ENCODE peak calls at places on chromosomes 11 and 22, in ten cellular contexts. One of them, this sample, is unnamed.
A peak's percentile ranks its signal among the peaks of the same experiment; 100 is the strongest.

GRCh38 chr11:35302388-35302787 is 117.0 kb downstream of the SLC1A2 start:
- DNase-seq in astrocyte of the spinal cord: no peak
- DNase-seq in choroid plexus epithelial cell: no peak
- DNase-seq in GM12865: no peak
- DNase-seq in osteoblast: no peak
- DNase-seq in body of pancreas: no peak
- DNase-seq in heart left ventricle: no peak
- DNase-seq in fibroblast of the aortic adventitia: no peak
- DNase-seq in SJSA1: no peak
- DNase-seq in pancreas: no peak
- DNase-seq in this sample: no peak

GRCh38 chr22:44928711-44929347 is 81.0 kb downstream of the PHF21B start:
- DNase-seq in body of pancreas: no peak
- DNase-seq in choroid plexus epithelial cell: no peak
- DNase-seq in osteoblast: peak; percentile 37
- DNase-seq in pancreas: no peak
- DNase-seq in heart left ventricle: no peak
- DNase-seq in fibroblast of the aortic adventitia: no peak
- DNase-seq in SJSA1: no peak
- DNase-seq in astrocyte of the spinal cord: no peak
- DNase-seq in GM12865: no peak
- DNase-seq in this sample: no peak

GRCh38 chr11:8765294-8765693 is 82.7 kb downstream of the RPL27A start:
- DNase-seq in body of pancreas: no peak
- DNase-seq in SJSA1: peak; percentile 19
- DNase-seq in heart left ventricle: no peak
- DNase-seq in astrocyte of the spinal cord: peak; percentile 77
- DNase-seq in choroid plexus epithelial cell: peak; percentile 82
- DNase-seq in osteoblast: peak; percentile 83
- DNase-seq in pancreas: no peak
- DNase-seq in GM12865: no peak
- DNase-seq in fibroblast of the aortic adventitia: peak; percentile 61
- DNase-seq in this sample: peak; percentile 20

GRCh38 chr11:119389611-119390254 is 8.2 kb upstream of the USP2 start:
- DNase-seq in pancreas: no peak
- DNase-seq in astrocyte of the spinal cord: no peak
- DNase-seq in osteoblast: no peak
- DNase-seq in SJSA1: no peak
- DNase-seq in fibroblast of the aortic adventitia: no peak
- DNase-seq in body of pancreas: peak; percentile 26
- DNase-seq in heart left ventricle: no peak
- DNase-seq in GM12865: peak; percentile 43
- DNase-seq in choroid plexus epithelial cell: peak; percentile 39
- DNase-seq in this sample: no peak

GRCh38 chr22:27372969-27373670 is 428.4 kb downstream of the MN1 start:
- DNase-seq in GM12865: peak; percentile 1
- DNase-seq in choroid plexus epithelial cell: peak; percentile 33
- DNase-seq in body of pancreas: peak; percentile 95
- DNase-seq in fibroblast of the aortic adventitia: no peak
- DNase-seq in pancreas: peak; percentile 84
- DNase-seq in astrocyte of the spinal cord: no peak
- DNase-seq in osteoblast: no peak
- DNase-seq in heart left ventricle: no peak
- DNase-seq in SJSA1: peak; percentile 4
- DNase-seq in this sample: no peak

GRCh38 chr11:6745018-6745417 is 26.8 kb downstream of the OR2AG2 start:
- DNase-seq in fibroblast of the aortic adventitia: no peak
- DNase-seq in heart left ventricle: no peak
- DNase-seq in body of pancreas: no peak
- DNase-seq in astrocyte of the spinal cord: no peak
- DNase-seq in SJSA1: no peak
- DNase-seq in choroid plexus epithelial cell: no peak
- DNase-seq in GM12865: peak; percentile 15
- DNase-seq in osteoblast: no peak
- DNase-seq in pancreas: no peak
- DNase-seq in this sample: no peak

GRCh38 chr11:119755351-119756071 is 26.5 kb upstream of the NECTIN1 start:
- DNase-seq in SJSA1: no peak
- DNase-seq in fibroblast of the aortic adventitia: no peak
- DNase-seq in GM12865: no peak
- DNase-seq in choroid plexus epithelial cell: no peak
- DNase-seq in astrocyte of the spinal cord: no peak
- DNase-seq in heart left ventricle: no peak
- DNase-seq in body of pancreas: no peak
- DNase-seq in pancreas: no peak
- DNase-seq in osteoblast: peak; percentile 31
- DNase-seq in this sample: no peak

GRCh38 chr11:12777208-12777874 is 103.1 kb downstream of the TEAD1 start:
- DNase-seq in astrocyte of the spinal cord: peak; percentile 46
- DNase-seq in body of pancreas: no peak
- DNase-seq in GM12865: no peak
- DNase-seq in osteoblast: peak; percentile 53
- DNase-seq in pancreas: no peak
- DNase-seq in choroid plexus epithelial cell: peak; percentile 90
- DNase-seq in SJSA1: no peak
- DNase-seq in heart left ventricle: no peak
- DNase-seq in fibroblast of the aortic adventitia: peak; percentile 36
- DNase-seq in this sample: peak; percentile 73

GRCh38 chr11:126212089-126212660 is 593 bp downstream of the FAM118B start:
- DNase-seq in choroid plexus epithelial cell: peak; percentile 18
- DNase-seq in osteoblast: no peak
- DNase-seq in heart left ventricle: no peak
- DNase-seq in astrocyte of the spinal cord: peak; percentile 7
- DNase-seq in GM12865: no peak
- DNase-seq in fibroblast of the aortic adventitia: peak; percentile 26
- DNase-seq in body of pancreas: no peak
- DNase-seq in SJSA1: no peak
- DNase-seq in pancreas: no peak
- DNase-seq in this sample: no peak

GRCh38 chr11:123473941-123474668 is 44.0 kb downstream of the GRAMD1B start:
- DNase-seq in heart left ventricle: no peak
- DNase-seq in osteoblast: peak; percentile 90
- DNase-seq in body of pancreas: no peak
- DNase-seq in pancreas: no peak
- DNase-seq in astrocyte of the spinal cord: peak; percentile 93
- DNase-seq in GM12865: no peak
- DNase-seq in SJSA1: peak; percentile 12
- DNase-seq in fibroblast of the aortic adventitia: peak; percentile 96
- DNase-seq in choroid plexus epithelial cell: peak; percentile 86
- DNase-seq in this sample: peak; percentile 80

GRCh38 chr22:49966041-49966715 is 5.6 kb downstream of the PIM3 start:
- DNase-seq in pancreas: peak; percentile 43
- DNase-seq in astrocyte of the spinal cord: no peak
- DNase-seq in SJSA1: no peak
- DNase-seq in heart left ventricle: no peak
- DNase-seq in GM12865: no peak
- DNase-seq in osteoblast: peak; percentile 74
- DNase-seq in body of pancreas: no peak
- DNase-seq in choroid plexus epithelial cell: no peak
- DNase-seq in fibroblast of the aortic adventitia: no peak
- DNase-seq in this sample: no peak

GRCh38 chr11:97118756-97119155 is 728.9 kb downstream of the JRKL start:
- DNase-seq in GM12865: no peak
- DNase-seq in heart left ventricle: no peak
- DNase-seq in osteoblast: no peak
- DNase-seq in astrocyte of the spinal cord: no peak
- DNase-seq in choroid plexus epithelial cell: no peak
- DNase-seq in SJSA1: no peak
- DNase-seq in fibroblast of the aortic adventitia: no peak
- DNase-seq in pancreas: no peak
- DNase-seq in body of pancreas: no peak
- DNase-seq in this sample: no peak

GRCh38 chr11:57542582-57542981 is 5.2 kb downstream of the SMTNL1 start:
- DNase-seq in astrocyte of the spinal cord: no peak
- DNase-seq in pancreas: no peak
- DNase-seq in fibroblast of the aortic adventitia: no peak
- DNase-seq in GM12865: no peak
- DNase-seq in heart left ventricle: no peak
- DNase-seq in choroid plexus epithelial cell: no peak
- DNase-seq in osteoblast: no peak
- DNase-seq in body of pancreas: no peak
- DNase-seq in SJSA1: no peak
- DNase-seq in this sample: no peak
- H3K4me3 ChIP-seq in astrocyte of the spinal cord: no peak overlapping the region
- H3K4me3 ChIP-seq in pancreas: no peak overlapping the region
- H3K4me3 ChIP-seq in fibroblast of the aortic adventitia: no peak overlapping the region
- H3K4me3 ChIP-seq in GM12865: no peak overlapping the region
- H3K4me3 ChIP-seq in heart left ventricle: no peak overlapping the region
- H3K4me3 ChIP-seq in choroid plexus epithelial cell: no peak overlapping the region
- H3K4me3 ChIP-seq in osteoblast: no peak overlapping the region
- H3K4me3 ChIP-seq in body of pancreas: no peak overlapping the region
- H3K4me3 ChIP-seq in SJSA1: no peak overlapping the region
- H3K4me3 ChIP-seq in this sample: no peak overlapping the region

DNA sequence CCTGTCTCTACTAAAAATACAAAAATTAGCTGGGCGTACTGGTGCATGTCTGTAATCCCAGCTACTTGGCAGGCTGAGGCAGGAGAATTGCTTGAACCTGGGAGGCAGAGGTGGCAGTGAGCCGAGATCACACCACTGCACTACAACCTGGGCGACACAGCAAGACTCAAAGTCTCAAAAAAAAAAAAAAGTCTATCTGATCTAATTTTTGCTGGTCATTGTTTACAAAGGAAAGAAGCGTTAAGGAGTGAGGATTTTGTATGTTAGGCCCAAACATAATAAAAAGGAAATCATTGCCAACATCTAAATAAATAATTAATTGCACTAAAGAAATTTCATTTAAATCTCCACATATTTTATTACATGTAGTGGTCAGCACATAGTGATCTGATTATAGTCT is 2.9 kb downstream of the RBX1 start:
- DNase-seq in pancreas: no peak
- DNase-seq in heart left ventricle: no peak
- DNase-seq in astrocyte of the spinal cord: no peak
- DNase-seq in SJSA1: no peak
- DNase-seq in GM12865: no peak
- DNase-seq in fibroblast of the aortic adventitia: no peak
- DNase-seq in body of pancreas: no peak
- DNase-seq in osteoblast: no peak
- DNase-seq in choroid plexus epithelial cell: no peak
- DNase-seq in this sample: no peak
- H3K4me3 ChIP-seq in pancreas: no peak overlapping the region
- H3K4me3 ChIP-seq in heart left ventricle: no peak overlapping the region
- H3K4me3 ChIP-seq in astrocyte of the spinal cord: no peak overlapping the region
- H3K4me3 ChIP-seq in SJSA1: no peak overlapping the region
- H3K4me3 ChIP-seq in GM12865: no peak overlapping the region
- H3K4me3 ChIP-seq in fibroblast of the aortic adventitia: no peak overlapping the region
- H3K4me3 ChIP-seq in body of pancreas: no peak overlapping the region
- H3K4me3 ChIP-seq in osteoblast: no peak overlapping the region
- H3K4me3 ChIP-seq in choroid plexus epithelial cell: no peak overlapping the region
- H3K4me3 ChIP-seq in this sample: no peak overlapping the region

GRCh38 chr11:32434387-32435151 is 770 bp downstream of the WT1 start:
- DNase-seq in heart left ventricle: peak; percentile 67
- DNase-seq in astrocyte of the spinal cord: no peak
- DNase-seq in SJSA1: no peak
- DNase-seq in pancreas: no peak
- DNase-seq in GM12865: no peak
- DNase-seq in osteoblast: no peak
- DNase-seq in body of pancreas: no peak
- DNase-seq in choroid plexus epithelial cell: no peak
- DNase-seq in fibroblast of the aortic adventitia: peak; percentile 21
- DNase-seq in this sample: no peak
- H3K4me3 ChIP-seq in heart left ventricle: peak overlapping the region; percentile 76
- H3K4me3 ChIP-seq in astrocyte of the spinal cord: no peak overlapping the region
- H3K4me3 ChIP-seq in SJSA1: no peak overlapping the region
- H3K4me3 ChIP-seq in pancreas: no peak overlapping the region
- H3K4me3 ChIP-seq in GM12865: no peak overlapping the region
- H3K4me3 ChIP-seq in osteoblast: no peak overlapping the region
- H3K4me3 ChIP-seq in body of pancreas: no peak overlapping the region
- H3K4me3 ChIP-seq in choroid plexus epithelial cell: no peak overlapping the region
- H3K4me3 ChIP-seq in fibroblast of the aortic adventitia: peak overlapping the region; percentile 52
- H3K4me3 ChIP-seq in this sample: no peak overlapping the region

DNA sequence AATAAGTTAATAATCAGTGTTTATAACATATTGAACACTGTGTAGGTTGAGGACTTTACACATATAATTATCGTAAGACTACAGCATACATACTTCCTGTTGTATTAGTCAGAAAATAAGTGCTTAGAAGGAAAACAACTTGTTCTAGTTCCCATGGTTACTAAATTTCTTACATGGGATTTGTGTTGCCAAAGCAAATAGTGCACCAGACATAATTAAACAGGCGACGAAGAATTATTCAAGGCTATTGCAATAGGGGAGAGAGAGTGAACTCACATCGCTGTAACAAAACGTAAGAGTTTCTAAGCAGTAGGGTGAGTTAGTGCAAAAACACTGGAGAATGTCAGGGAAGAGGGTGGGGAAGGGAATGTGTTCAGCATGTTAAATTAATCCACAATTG is 347.8 kb downstream of the CNTN5 start:
- DNase-seq in heart left ventricle: no peak
- DNase-seq in osteoblast: no peak
- DNase-seq in GM12865: no peak
- DNase-seq in SJSA1: no peak
- DNase-seq in fibroblast of the aortic adventitia: no peak
- DNase-seq in pancreas: no peak
- DNase-seq in astrocyte of the spinal cord: peak; percentile 76
- DNase-seq in choroid plexus epithelial cell: peak; percentile 66
- DNase-seq in body of pancreas: no peak
- DNase-seq in this sample: peak; percentile 20
- H3K4me3 ChIP-seq in heart left ventricle: no peak overlapping the region
- H3K4me3 ChIP-seq in osteoblast: no peak overlapping the region
- H3K4me3 ChIP-seq in GM12865: no peak overlapping the region
- H3K4me3 ChIP-seq in SJSA1: no peak overlapping the region
- H3K4me3 ChIP-seq in fibroblast of the aortic adventitia: no peak overlapping the region
- H3K4me3 ChIP-seq in pancreas: no peak overlapping the region
- H3K4me3 ChIP-seq in astrocyte of the spinal cord: no peak overlapping the region
- H3K4me3 ChIP-seq in choroid plexus epithelial cell: no peak overlapping the region
- H3K4me3 ChIP-seq in body of pancreas: no peak overlapping the region
- H3K4me3 ChIP-seq in this sample: no peak overlapping the region